ENCODE peak calls at places on chromosomes 2 and 18, in nine cellular contexts. Q is stimulated activated CD8-positive, alpha-beta memory T cell treated with anti-CD3 and anti-CD28 coated beads, Interleukin-15, amount 100 ng/mL, for 4 hours; L is NCI-H774; F is fibroblast of lung; Y is mesenteric fat pad; Z is HCT116; G is IMR-90; O is mucosa of descending colon; K is fibroblast of pulmonary artery. T is an unnamed sample.
A peak's percentile ranks its signal among the peaks of the same experiment; 100 is the strongest.

GRCh38 chr2:1550658-1551316 is 137.5 kb downstream of the TPO start:
- DNase-seq in Y (no peak), L (peak; percentile 25), O (no peak), Q (peak; percentile 21), F (peak; percentile 29), K (peak; percentile 52), Z (peak; percentile 18), G (peak; percentile 22), T (peak; percentile 61)

GRCh38 chr2:113277474-113278072 is 1.1 kb downstream of the PAX8 start:
- DNase-seq in K (no peak), Q (no peak), G (no peak), Z (no peak), Y (no peak), F (no peak), L (no peak), O (no peak), T (no peak)

GRCh38 chr2:17373041-17373440 is 145.2 kb downstream of the RAD51AP2 start:
- DNase-seq in Q (no peak), L (no peak), Y (no peak), Z (no peak), O (no peak), G (peak; percentile 7), F (peak; percentile 34), K (peak; percentile 5), T (no peak)

GRCh38 chr2:233410191-233410760 is 56.0 kb downstream of the DGKD start:
- DNase-seq in G (no peak), F (no peak), Q (no peak), Z (no peak), O (no peak), L (no peak), K (no peak), Y (peak; percentile 6), T (no peak)

GRCh38 chr18:7577706-7578105 is 10.6 kb downstream of the PTPRM start:
- DNase-seq in K (peak; percentile 66), F (peak; percentile 5), G (peak; percentile 68), Z (no peak), L (no peak), Q (no peak), O (no peak), Y (no peak), T (no peak)

GRCh38 chr2:128311755-128312341 is 6.8 kb downstream of the HS6ST1 start:
- DNase-seq in O (peak; percentile 31), G (no peak), Q (no peak), F (no peak), K (no peak), Y (peak; percentile 86), L (no peak), Z (no peak), T (no peak)

GRCh38 chr2:86426271-86426670 is 14.9 kb upstream of the KDM3A start:
- DNase-seq in Q (no peak), K (no peak), O (no peak), Z (no peak), F (no peak), G (no peak), Y (no peak), L (no peak), T (no peak)

GRCh38 chr2:54386993-54387590 is 69.0 kb upstream of the SPTBN1 start:
- DNase-seq in G (peak; percentile 63), L (no peak), Z (no peak), Y (no peak), F (peak; percentile 49), Q (no peak), O (no peak), K (peak; percentile 77), T (no peak)

GRCh38 chr18:46575851-46576250 is 81.2 kb downstream of the LOXHD1 start:
- DNase-seq in Q (no peak), Y (no peak), K (no peak), L (no peak), G (no peak), F (no peak), O (no peak), Z (no peak), T (no peak)

GRCh38 chr2:105449083-105449482 is 50.2 kb upstream of the FHL2 start:
- DNase-seq in O (peak; percentile 90), Z (no peak), G (no peak), Y (no peak), L (peak; percentile 87), Q (no peak), F (no peak), K (no peak), T (no peak)

GRCh38 chr2:97660775-97661417 is 2.9 kb downstream of the ACTR1B start:
- DNase-seq in Q (no peak), F (no peak), G (peak; percentile 19), L (no peak), K (no peak), Z (no peak), O (no peak), Y (no peak), T (no peak)

GRCh38 chr18:45167109-45167551 is 448.1 kb upstream of the SLC14A2 start:
- DNase-seq in Y (no peak), O (no peak), Q (no peak), G (peak; percentile 44), F (peak; percentile 51), Z (no peak), L (no peak), K (no peak), T (no peak)

GRCh38 chr2:33343387-33343895 is 133.0 kb upstream of the RASGRP3 start:
- DNase-seq in K (no peak), L (no peak), G (no peak), F (no peak), Q (no peak), Y (no peak), Z (no peak), O (no peak), T (no peak)

GRCh38 chr2:69686855-69687254 is 43.3 kb upstream of the AAK1 start:
- DNase-seq in K (no peak), O (no peak), L (no peak), Z (no peak), F (no peak), Q (no peak), Y (no peak), G (no peak), T (no peak)

GRCh38 chr18:58175122-58175687 is 131.2 kb downstream of the NEDD4L start:
- DNase-seq in K (no peak), G (no peak), O (no peak), Q (no peak), Y (no peak), F (no peak), L (no peak), Z (no peak), T (no peak)

GRCh38 chr2:1527153-1527992 is 114.1 kb downstream of the TPO start:
- DNase-seq in K (no peak), Q (no peak), O (peak; percentile 22), Y (peak; percentile 79), Z (no peak), F (no peak), L (no peak), G (no peak), T (no peak)

GRCh38 chr2:18704224-18704623 is 114.9 kb upstream of the NT5C1B start:
- DNase-seq in F (no peak), Y (no peak), O (no peak), K (no peak), L (no peak), Z (no peak), G (no peak), Q (no peak), T (no peak)

GRCh38 chr2:56263876-56264275 is 80.1 kb downstream of the CCDC85A start:
- DNase-seq in L (no peak), Z (no peak), Q (no peak), Y (no peak), G (no peak), K (no peak), O (no peak), F (no peak), T (no peak)

GRCh38 chr2:133837441-133838090 is 269.3 kb upstream of the NCKAP5 start:
- DNase-seq in Q (no peak), K (peak; percentile 21), G (peak; percentile 91), F (peak; percentile 29), Z (no peak), O (no peak), L (no peak), Y (no peak), T (peak; percentile 61)

GRCh38 chr2:151339168-151339567 is 18.2 kb upstream of the TNFAIP6 start:
- DNase-seq in O (no peak), Z (no peak), G (no peak), Q (no peak), K (no peak), L (no peak), Y (no peak), F (peak; percentile 23), T (peak; percentile 63)

GRCh38 chr18:36409779-36410178 is 112.3 kb downstream of the FHOD3 start:
- DNase-seq in K (no peak), Q (no peak), Z (no peak), Y (no peak), F (no peak), L (no peak), O (no peak), G (no peak), T (no peak)

GRCh38 chr2:35714883-35715282 is 640.7 kb upstream of the CRIM1 start:
- DNase-seq in L (no peak), Y (no peak), K (no peak), O (no peak), Z (no peak), Q (no peak), G (no peak), F (peak; percentile 1), T (no peak)

GRCh38 chr2:181396575-181397062 is 60.6 kb upstream of the ITGA4 start:
- DNase-seq in Q (no peak), O (no peak), K (no peak), F (peak; percentile 12), L (no peak), Z (no peak), G (no peak), Y (no peak), T (peak; percentile 35)

GRCh38 chr2:55779459-55780421 is 86.1 kb upstream of the PNPT1 start:
- DNase-seq in F (peak; percentile 28), Q (no peak), L (no peak), Z (peak; percentile 68), Y (no peak), O (no peak), G (peak; percentile 82), K (peak; percentile 92), T (no peak)

GRCh38 chr2:30605184-30605583 is 158.1 kb downstream of the LCLAT1 start:
- DNase-seq in Y (no peak), F (no peak), Q (no peak), L (no peak), O (no peak), Z (no peak), G (no peak), K (no peak), T (no peak)

GRCh38 chr2:11234309-11234708 is 79.0 kb downstream of the SLC66A3 start:
- DNase-seq in L (no peak), Q (no peak), G (peak; percentile 28), Z (no peak), F (peak; percentile 53), Y (no peak), O (no peak), K (peak; percentile 48), T (peak; percentile 23)

GRCh38 chr18:55731594-55732042 is 143.6 kb upstream of the TCF4 start:
- DNase-seq in G (peak; percentile 22), L (no peak), Q (no peak), K (peak; percentile 82), Y (no peak), O (no peak), F (no peak), Z (no peak), T (no peak)

GRCh38 chr2:58387701-58388100 is 146.6 kb upstream of the FANCL start:
- DNase-seq in G (no peak), Q (no peak), Y (no peak), Z (no peak), K (no peak), L (no peak), O (no peak), F (no peak), T (no peak)